ENCODE peak calls at places on chromosomes 12 and 14, in nine cellular contexts. A is ovary, L is esophagus muscularis mucosa, C is stomach, X is suprapubic skin, V is GM12878, W is transverse colon, E is sigmoid colon, R is SK-N-SH. B is an unnamed sample.

GRCh38 chr12:47417960-47418359 is 287.9 kb downstream of the RPAP3 start:
- DNase-seq in A (no peak), L (no peak), C (no peak), X (no peak), V (no peak), W (no peak), E (no peak), R (no peak), B (no peak)

GRCh38 chr12:15590180-15590826 is 198.9 kb downstream of the EPS8 start:
- DNase-seq in A (peak; percentile 52), L (peak; percentile 68), C (peak; percentile 53), X (no peak), V (peak; percentile 46), W (peak; percentile 43), E (peak; percentile 68), R (peak; percentile 67), B (peak; percentile 75)

GRCh38 chr12:85877459-85877858 is 3.4 kb downstream of the NTS start:
- DNase-seq in A (no peak), L (no peak), C (no peak), X (no peak), V (no peak), W (no peak), E (no peak), R (no peak), B (no peak)

GRCh38 chr14:73633517-73634332 is 11.1 kb upstream of the DNAL1 start:
- DNase-seq in A (peak; percentile 57), L (peak; percentile 93), C (peak; percentile 59), X (peak; percentile 78), V (peak; percentile 48), W (peak; percentile 69), E (peak; percentile 79), R (peak; percentile 82), B (no peak)

GRCh38 chr14:99730876-99731351 is 46.8 kb downstream of the CYP46A1 start:
- DNase-seq in A (peak; percentile 24), L (no peak), C (no peak), X (peak; percentile 77), V (no peak), W (no peak), E (peak; percentile 71), R (no peak), B (no peak)

GRCh38 chr12:16939871-16940306 is 333.9 kb upstream of the LMO3 start:
- DNase-seq in A (no peak), L (no peak), C (peak; percentile 44), X (no peak), V (peak; percentile 26), W (peak; percentile 63), E (no peak), R (peak; percentile 36), B (no peak)

GRCh38 chr12:48980389-48980952 is 2.3 kb downstream of the WNT1 start:
- DNase-seq in A (no peak), L (no peak), C (no peak), X (no peak), V (no peak), W (peak; percentile 53), E (no peak), R (peak; percentile 62), B (no peak)

GRCh38 chr14:77067632-77068514 is 30.2 kb upstream of the CIPC start:
- DNase-seq in A (peak; percentile 77), L (no peak), C (peak; percentile 81), X (no peak), V (no peak), W (peak; percentile 78), E (peak; percentile 89), R (peak; percentile 84), B (peak; percentile 63)

GRCh38 chr12:62210422-62210821 is 49.8 kb upstream of the USP15 start:
- DNase-seq in A (no peak), L (no peak), C (peak; percentile 33), X (no peak), V (no peak), W (peak; percentile 28), E (no peak), R (peak; percentile 40), B (peak; percentile 60)

GRCh38 chr12:20370001-20370381 is 1.7 kb downstream of the PDE3A start:
- DNase-seq in A (peak; percentile 40), L (no peak), C (no peak), X (no peak), V (no peak), W (peak; percentile 58), E (peak; percentile 84), R (peak; percentile 31), B (no peak)

GRCh38 chr14:80211143-80212024 is at the start of gene DIO2:
- DNase-seq in A (no peak), L (no peak), C (no peak), X (no peak), V (no peak), W (no peak), E (no peak), R (no peak), B (peak; percentile 26)

GRCh38 chr12:5441497-5442236 is 9.8 kb downstream of the NTF3 start:
- DNase-seq in A (no peak), L (no peak), C (no peak), X (no peak), V (no peak), W (no peak), E (no peak), R (no peak), B (no peak)

GRCh38 chr12:132196038-132196872 is 52.0 kb downstream of the NOC4L start:
- DNase-seq in A (no peak), L (no peak), C (no peak), X (no peak), V (no peak), W (no peak), E (no peak), R (no peak), B (no peak)

GRCh38 chr14:67461341-67461985 is 27.1 kb downstream of the TMEM229B start:
- DNase-seq in A (no peak), L (no peak), C (no peak), X (no peak), V (no peak), W (no peak), E (no peak), R (no peak), B (no peak)

GRCh38 chr12:104626069-104626690 is 169.4 kb downstream of the CHST11 start:
- DNase-seq in A (no peak), L (no peak), C (no peak), X (no peak), V (no peak), W (no peak), E (no peak), R (no peak), B (no peak)

GRCh38 chr12:74426091-74426490 is 111.5 kb upstream of the ATXN7L3B start:
- DNase-seq in A (no peak), L (no peak), C (no peak), X (no peak), V (no peak), W (no peak), E (no peak), R (no peak), B (no peak)
- TF ChIP-seq EP300 in A (no peak), L (no peak), C (no peak), X (no peak), V (no peak), W (no peak), E (no peak), R (no peak), B (no peak)

DNA sequence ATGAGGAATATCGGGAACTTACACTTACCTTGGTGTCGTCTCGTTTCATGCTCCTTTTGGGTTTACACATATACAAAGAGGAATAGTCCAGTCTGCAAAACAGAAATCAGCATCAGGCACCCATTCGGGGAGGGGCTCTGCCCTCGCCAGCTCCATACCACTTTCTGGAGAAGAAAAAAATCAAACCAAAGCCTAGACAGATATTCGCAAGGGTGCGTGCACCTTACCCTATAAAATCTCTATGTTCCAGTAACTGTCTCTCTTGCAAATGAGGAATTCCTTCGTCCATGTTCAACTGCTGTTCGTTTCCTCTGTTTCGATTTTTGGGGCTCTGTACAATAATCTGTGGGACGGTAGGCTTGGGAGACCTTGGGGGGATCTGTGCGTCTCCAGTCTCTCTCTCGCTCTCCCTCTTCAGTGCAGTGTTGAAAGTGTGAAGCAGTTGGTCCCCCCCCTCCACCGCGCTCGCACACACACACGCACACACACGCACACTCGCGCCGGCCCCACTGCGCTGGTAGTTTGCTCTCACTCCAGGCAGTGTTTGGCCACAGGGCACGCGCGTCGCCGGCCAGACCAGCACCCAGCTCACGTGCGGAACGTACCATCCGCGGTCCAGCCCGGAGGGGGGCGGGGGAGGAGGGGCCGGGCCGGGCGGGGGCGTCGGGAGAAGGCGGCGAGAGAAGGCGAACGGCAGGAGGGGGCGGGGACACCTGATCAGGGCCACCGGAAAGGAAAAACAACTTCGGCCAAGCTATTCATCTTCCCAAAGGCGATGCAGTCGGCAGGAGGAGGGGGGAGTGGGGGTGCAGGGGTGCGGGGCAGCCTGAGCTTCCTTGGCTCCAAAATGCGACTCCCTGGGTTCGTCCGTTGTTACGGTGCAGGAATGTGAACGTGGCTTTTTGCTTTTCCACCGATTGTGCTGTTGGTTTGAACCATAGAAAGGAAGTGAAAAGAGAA is at the start of gene BHLHE41:
- DNase-seq in A (peak; percentile 82), L (peak; percentile 95), C (peak; percentile 78), X (peak; percentile 88), V (no peak), W (peak; percentile 85), E (peak; percentile 92), R (peak; percentile 77), B (peak; percentile 64)
- TF ChIP-seq EP300 in A (no peak), L (no peak), C (no peak), X (no peak), V (no peak), W (no peak), E (no peak), R (no peak), B (peak; percentile 88)

DNA sequence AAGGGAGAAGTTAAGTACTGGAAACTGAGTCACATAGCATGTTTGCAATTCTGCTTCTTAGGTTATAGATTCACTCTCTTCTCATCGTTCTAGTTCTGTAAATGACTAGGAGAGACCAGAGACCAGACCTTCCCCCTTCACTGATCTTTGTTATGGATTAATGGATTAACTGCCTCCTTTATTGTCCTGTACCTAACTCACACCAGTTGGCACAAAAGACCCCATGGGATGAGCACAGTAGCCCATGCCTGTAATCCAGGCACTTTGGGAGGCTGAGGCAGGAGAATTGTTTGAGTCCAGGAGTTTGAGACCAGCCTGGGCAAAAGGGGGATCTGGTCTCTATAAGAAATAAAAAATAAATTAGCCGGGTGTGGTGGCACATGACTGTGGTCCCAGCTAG is 20.8 kb downstream of the BCAT1 start:
- DNase-seq in A (no peak), L (peak; percentile 29), C (no peak), X (no peak), V (no peak), W (no peak), E (no peak), R (no peak), B (no peak)
- TF ChIP-seq EP300 in A (no peak), L (no peak), C (no peak), X (no peak), V (no peak), W (no peak), E (no peak), R (no peak), B (no peak)

DNA sequence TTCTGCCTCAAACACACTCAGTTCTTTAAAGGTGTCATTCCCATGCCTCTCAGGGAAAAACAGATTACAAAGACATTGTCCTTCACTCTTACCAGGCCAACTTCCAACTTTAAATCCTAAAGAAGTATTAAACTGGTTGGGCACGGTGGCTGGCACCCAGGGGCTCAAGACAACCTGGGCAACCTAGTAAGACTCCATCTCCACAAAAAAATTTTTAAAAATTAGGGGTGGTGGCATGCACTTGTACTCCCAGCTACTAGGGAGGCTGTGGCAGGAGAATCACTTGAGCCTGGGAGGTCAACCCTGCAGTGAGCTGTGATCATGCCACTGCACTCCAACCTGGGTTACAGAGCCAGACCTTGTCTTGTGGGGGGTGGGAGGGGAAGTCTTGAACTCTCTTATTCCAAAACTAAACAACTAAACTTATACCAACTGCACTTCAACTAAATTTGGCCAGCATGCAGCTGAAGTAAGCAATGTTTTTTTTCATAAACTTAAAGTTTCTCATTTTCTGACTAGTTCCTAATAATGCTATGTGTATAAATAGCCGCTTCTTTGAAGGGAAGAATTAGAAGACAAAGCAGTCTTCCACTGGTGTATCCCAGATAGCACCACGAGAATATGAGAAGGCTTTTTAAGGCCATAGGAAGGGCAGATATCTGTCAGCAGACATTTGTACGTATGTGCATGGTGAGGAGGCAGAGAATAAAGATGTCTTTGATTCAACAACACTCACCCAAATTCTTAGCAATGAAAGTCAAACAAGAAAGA is 2.4 kb downstream of the SLC11A2 start:
- DNase-seq in A (no peak), L (no peak), C (no peak), X (no peak), V (no peak), W (no peak), E (no peak), R (no peak), B (no peak)
- TF ChIP-seq EP300 in A (no peak), L (no peak), C (no peak), X (no peak), V (no peak), W (no peak), E (no peak), R (no peak), B (no peak)